ENCODE peak calls at places on chromosomes 1 and 21, in five cellular contexts. S is psoas muscle, U is SJSA1, J is activated T-helper 1 cell treated with Interleukin-2 at 50 U/mL for 16 hours, I is nephron progenitor cell. E is an unnamed sample.

GRCh38 chr1:197884173-197884572 is 18.3 kb upstream of the C1orf53 start:
- DNase-seq in I (no peak), J (no peak), S (no peak), U (no peak), E (no peak)

GRCh38 chr1:226355679-226356583 is 47.0 kb upstream of the LIN9 start:
- DNase-seq in I (no peak), U (no peak), S (peak), J (no peak), E (peak)

GRCh38 chr1:94808682-94809081 is 11.5 kb upstream of the SLC44A3 start:
- DNase-seq in S (no peak), J (no peak), I (no peak), U (no peak), E (no peak)

GRCh38 chr1:36908096-36908495 is 126.2 kb downstream of the GRIK3 start:
- DNase-seq in J (no peak), I (no peak), U (no peak), S (no peak), E (no peak)

GRCh38 chr1:151529211-151529702 is 10.9 kb upstream of the TUFT1 start:
- DNase-seq in U (no peak), J (no peak), I (no peak), S (no peak), E (no peak)

GRCh38 chr1:9018372-9018771 is 7.9 kb downstream of the SLC2A7 start:
- DNase-seq in S (no peak), I (no peak), U (no peak), J (no peak), E (no peak)

GRCh38 chr1:101073836-101074235 is 48.3 kb upstream of the DPH5 start:
- DNase-seq in U (no peak), I (no peak), S (no peak), J (no peak), E (no peak)

GRCh38 chr1:33349778-33350610 is 29.1 kb upstream of the A3GALT2 start:
- DNase-seq in S (peak), I (peak), J (peak), U (peak), E (peak)

GRCh38 chr1:37731312-37732019 is 33.5 kb downstream of the EPHA10 start:
- DNase-seq in U (no peak), I (no peak), J (no peak), S (no peak), E (no peak)

GRCh38 chr1:174965006-174965971 is 34.5 kb upstream of the CACYBP start:
- DNase-seq in J (no peak), I (no peak), S (no peak), U (peak), E (peak)

GRCh38 chr1:153444078-153444477 is 16.4 kb downstream of the S100A7 start:
- DNase-seq in I (no peak), J (no peak), S (no peak), U (no peak), E (no peak)

GRCh38 chr1:53981220-53981619 is 35.1 kb downstream of the LRRC42 start:
- DNase-seq in J (no peak), S (no peak), I (no peak), U (no peak), E (no peak)

GRCh38 chr1:6794164-6794563 is 8.9 kb downstream of the CAMTA1 start:
- DNase-seq in J (no peak), S (no peak), I (no peak), U (peak), E (peak)

GRCh38 chr1:57252597-57253306 is 171.1 kb downstream of the DAB1 start:
- DNase-seq in S (no peak), I (no peak), J (no peak), U (no peak), E (no peak)

GRCh38 chr1:230760360-230760827 is 13.2 kb downstream of the CAPN9 start:
- DNase-seq in U (no peak), S (no peak), I (no peak), J (no peak), E (no peak)

GRCh38 chr1:231091853-231092301 is 51.8 kb upstream of the FAM89A start:
- DNase-seq in U (peak), I (peak), S (no peak), J (peak), E (no peak)

GRCh38 chr1:9211291-9211811 is 23.2 kb upstream of the H6PD start:
- DNase-seq in S (no peak), I (no peak), U (no peak), J (no peak), E (no peak)

GRCh38 chr21:16071082-16071481 is 341.3 kb downstream of the USP25 start:
- DNase-seq in S (no peak), J (no peak), I (no peak), U (no peak), E (peak)

GRCh38 chr1:54571803-54572202 is 23.8 kb downstream of the ACOT11 start:
- DNase-seq in U (no peak), I (peak), S (no peak), J (no peak), E (no peak)

GRCh38 chr1:99613716-99614115 is 32.2 kb upstream of the PALMD start:
- DNase-seq in U (no peak), J (no peak), S (no peak), I (no peak), E (no peak)

E was measured in pons.